ENCODE peak calls at places on chromosomes 13 and 19, in ten cellular contexts. Z is left kidney; B is astrocyte; Q is CD4-positive, alpha-beta memory T cell; U is HS-27A; N is stimulated activated CD8-positive, alpha-beta memory T cell treated with anti-CD3 and anti-CD28 coated beads, Interleukin-7, amount 100 ng/mL, for 48 hours; W is NCI-H2171 treated with DMSO at 0.1 percent for 48 hours; G is thoracic aorta; Y is activated naive CD4-positive, alpha-beta T cell treated with anti-CD3 and anti-CD28 coated beads for 36 hours; O is brain microvascular endothelial cell. K is an unnamed sample.

GRCh38 chr19:10142701-10143375 is 23.1 kb upstream of the EIF3G start:
- DNase-seq in Z (no peak), B (no peak), Q (peak), U (no peak), N (no peak), W (no peak), G (no peak), Y (peak), O (no peak), K (no peak)

GRCh38 chr19:40521276-40521675 is 54.5 kb downstream of the SPTBN4 start:
- DNase-seq in Z (no peak), B (no peak), Q (no peak), U (no peak), N (no peak), W (peak), G (no peak), Y (peak), O (no peak), K (no peak)

GRCh38 chr19:35657904-35658700 is 8.2 kb upstream of the UPK1A start:
- DNase-seq in Z (no peak), B (no peak), Q (no peak), U (no peak), N (no peak), W (no peak), G (no peak), Y (no peak), O (peak), K (no peak)

GRCh38 chr13:98207411-98207810 is 30.3 kb upstream of the RNF113B start:
- DNase-seq in Z (no peak), B (peak), Q (no peak), U (no peak), N (no peak), W (no peak), G (no peak), Y (no peak), O (peak), K (no peak)

GRCh38 chr19:13007292-13008045 is 12.2 kb downstream of the NFIX start:
- DNase-seq in Z (no peak), B (no peak), Q (no peak), U (no peak), N (no peak), W (no peak), G (no peak), Y (no peak), O (no peak), K (no peak)

GRCh38 chr13:112849500-112849899 is 119.5 kb upstream of the MCF2L start:
- DNase-seq in Z (peak), B (peak), Q (no peak), U (no peak), N (no peak), W (peak), G (no peak), Y (no peak), O (no peak), K (peak)

GRCh38 chr13:24680258-24680920 is at the start of gene ATP12A:
- DNase-seq in Z (peak), B (no peak), Q (peak), U (no peak), N (no peak), W (no peak), G (no peak), Y (peak), O (no peak), K (no peak)

GRCh38 chr19:18503337-18503970 is 18.4 kb downstream of the ELL start:
- DNase-seq in Z (no peak), B (no peak), Q (no peak), U (no peak), N (no peak), W (no peak), G (no peak), Y (no peak), O (no peak), K (no peak)

GRCh38 chr19:58475714-58476497 is at the start of gene ZNF446:
- DNase-seq in Z (peak), B (peak), Q (peak), U (peak), N (peak), W (peak), G (peak), Y (peak), O (peak), K (peak)

GRCh38 chr13:57682128-57682716 is 50.7 kb downstream of the PCDH17 start:
- DNase-seq in Z (no peak), B (no peak), Q (no peak), U (no peak), N (no peak), W (no peak), G (no peak), Y (no peak), O (no peak), K (no peak)

GRCh38 chr13:51612867-51613266 is 28.6 kb downstream of the WDFY2 start:
- DNase-seq in Z (peak), B (no peak), Q (no peak), U (no peak), N (no peak), W (no peak), G (no peak), Y (no peak), O (no peak), K (no peak)

GRCh38 chr13:100581504-100581903 is 7.1 kb downstream of the GGACT start:
- DNase-seq in Z (no peak), B (no peak), Q (no peak), U (no peak), N (no peak), W (no peak), G (no peak), Y (peak), O (no peak), K (no peak)